ENCODE peak calls at places on chromosomes 2 and 18, in five cellular contexts. F is A549; N is right lobe of liver; J is CD4-positive, alpha-beta memory T cell; H is neuronal stem cell. Q is an unnamed sample.

GRCh38 chr18:2442006-2442405 is 129.3 kb downstream of the METTL4 start:
- DNase-seq in J (no peak), N (no peak), F (no peak), H (no peak), Q (no peak)

GRCh38 chr2:215931256-215931903 is 82.0 kb downstream of the MREG start:
- DNase-seq in F (peak; percentile 48), H (peak; percentile 84), N (no peak), J (peak; percentile 39), Q (no peak)

GRCh38 chr2:2698182-2699116 is 367.4 kb upstream of the MYT1L start:
- DNase-seq in F (peak; percentile 33), H (no peak), J (no peak), N (no peak), Q (peak; percentile 36)

GRCh38 chr2:195672674-195673073 is 15.6 kb downstream of the SLC39A10 start:
- DNase-seq in H (no peak), N (no peak), F (no peak), J (no peak), Q (no peak)

GRCh38 chr2:201149064-201149820 is 33.3 kb downstream of the CFLAR start:
- DNase-seq in J (no peak), F (peak; percentile 58), N (no peak), H (no peak), Q (no peak)

GRCh38 chr2:161771148-161771547 is 146.9 kb downstream of the SLC4A10 start:
- DNase-seq in H (no peak), N (no peak), F (no peak), J (no peak), Q (no peak)

GRCh38 chr2:156147594-156148330 is 184.8 kb downstream of the NR4A2 start:
- DNase-seq in N (no peak), H (no peak), F (no peak), J (no peak), Q (no peak)

GRCh38 chr2:75375646-75376582 is 176.6 kb upstream of the TACR1 start:
- DNase-seq in H (no peak), J (no peak), F (no peak), N (no peak), Q (no peak)

GRCh38 chr2:107645586-107645985 is 181.1 kb upstream of the RGPD4 start:
- DNase-seq in F (no peak), N (no peak), J (no peak), H (no peak), Q (no peak)

GRCh38 chr2:136013962-136014361 is 28.5 kb upstream of the DARS1 start:
- DNase-seq in F (no peak), N (no peak), H (no peak), J (no peak), Q (no peak)

GRCh38 chr2:106781196-106781595 is 104.8 kb downstream of the ST6GAL2 start:
- DNase-seq in J (no peak), F (no peak), N (no peak), H (no peak), Q (no peak)

GRCh38 chr2:129296401-129297343 is 682.8 kb upstream of the RAB6C start:
- DNase-seq in N (no peak), F (no peak), H (no peak), J (no peak), Q (no peak)

GRCh38 chr2:48799605-48800004 is 44.1 kb upstream of the LHCGR start:
- DNase-seq in N (no peak), F (no peak), J (no peak), H (no peak), Q (no peak)

GRCh38 chr2:219626540-219626939 is 890 bp upstream of the SLC4A3 start:
- DNase-seq in H (no peak), N (no peak), F (no peak), J (no peak), Q (no peak)

GRCh38 chr2:96267159-96267971 is 1.3 kb downstream of the CIAO1 start:
- DNase-seq in F (peak; percentile 39), N (no peak), H (no peak), J (peak; percentile 42), Q (no peak)

GRCh38 chr2:241771286-241772062 is 5.1 kb upstream of the GAL3ST2 start:
- DNase-seq in F (no peak), J (no peak), H (peak; percentile 57), N (no peak), Q (peak; percentile 63)

GRCh38 chr2:11697103-11697871 is 27.3 kb upstream of the NTSR2 start:
- DNase-seq in J (no peak), H (no peak), F (peak; percentile 32), N (no peak), Q (no peak)

GRCh38 chr2:154697422-154698237 is 865 bp upstream of the KCNJ3 start:
- DNase-seq in H (peak; percentile 46), F (no peak), J (no peak), N (peak; percentile 69), Q (no peak)

GRCh38 chr2:20617892-20618467 is 32.9 kb downstream of the HS1BP3 start:
- DNase-seq in H (no peak), F (peak; percentile 90), N (peak; percentile 98), J (no peak), Q (peak; percentile 89)

GRCh38 chr18:70415823-70416488 is 127.1 kb downstream of the SOCS6 start:
- DNase-seq in N (no peak), H (no peak), F (no peak), J (no peak), Q (no peak)

GRCh38 chr2:204452464-204453023 is 92.7 kb upstream of the PARD3B start:
- DNase-seq in N (no peak), F (peak; percentile 58), H (peak; percentile 77), J (no peak), Q (peak; percentile 66)

GRCh38 chr2:241933175-241933911 is 63.8 kb downstream of the RTP5 start:
- DNase-seq in N (no peak), H (no peak), F (no peak), J (no peak), Q (no peak)

GRCh38 chr2:30444283-30444682 is 2.8 kb upstream of the LCLAT1 start:
- DNase-seq in N (no peak), F (no peak), J (no peak), H (no peak), Q (no peak)

GRCh38 chr2:160156665-160157064 is 43.4 kb downstream of the ITGB6 start:
- DNase-seq in N (no peak), F (no peak), J (no peak), H (no peak), Q (no peak)

GRCh38 chr2:104872034-104872865 is 18.3 kb downstream of the POU3F3 start:
- DNase-seq in N (no peak), F (no peak), J (no peak), H (peak; percentile 37), Q (no peak)

GRCh38 chr2:172512810-172513523 is 42.9 kb upstream of the PDK1 start:
- DNase-seq in H (no peak), F (no peak), J (no peak), N (no peak), Q (no peak)

DNA sequence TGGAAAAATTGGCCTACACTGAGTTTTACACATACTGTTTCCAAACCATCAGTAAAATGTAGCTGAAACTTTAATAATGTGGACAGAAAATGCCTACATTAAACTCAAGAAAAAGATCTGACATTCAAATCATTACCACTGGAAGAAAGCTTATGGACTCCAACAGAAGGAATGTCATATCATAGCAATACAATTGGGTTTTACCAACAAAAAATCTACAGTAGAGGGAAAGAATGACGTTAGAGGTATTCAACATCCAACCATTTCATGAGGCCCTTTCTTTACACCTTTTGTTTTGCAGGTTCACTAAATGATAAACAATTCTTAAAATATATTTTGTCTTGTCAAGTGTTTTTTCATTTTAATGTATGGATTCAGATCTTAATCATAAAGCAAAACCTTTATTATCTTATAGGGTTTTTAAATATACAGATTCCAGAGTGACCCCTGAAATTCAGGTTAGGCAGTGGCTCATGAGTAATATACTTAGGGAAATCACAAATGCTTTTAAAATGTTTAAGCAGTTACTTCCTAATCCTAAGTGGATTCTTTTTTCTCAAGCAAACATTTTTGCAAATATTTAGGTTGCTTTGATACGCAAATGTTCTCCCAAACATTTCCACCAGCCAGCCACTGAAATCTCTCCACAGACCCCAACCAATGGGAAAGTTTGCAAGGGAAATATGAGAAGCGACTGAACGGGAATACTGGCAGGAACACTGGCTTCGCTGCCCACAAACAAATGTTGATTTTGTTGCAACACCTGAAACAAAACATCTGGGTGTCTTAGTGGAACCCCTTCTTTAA is 168.7 kb downstream of the TCF4 start:
- DNase-seq in N (no peak), F (no peak), H (no peak), J (no peak), Q (no peak)
- H3K4me1 ChIP-seq in N (no peaks in the 10 kb centered on the region), F (no peaks in the 10 kb centered on the region), H (peaks cover 18% of the 10 kb centered on the region), J (no peaks in the 10 kb centered on the region), Q (peaks cover 8% of the 10 kb centered on the region)

DNA sequence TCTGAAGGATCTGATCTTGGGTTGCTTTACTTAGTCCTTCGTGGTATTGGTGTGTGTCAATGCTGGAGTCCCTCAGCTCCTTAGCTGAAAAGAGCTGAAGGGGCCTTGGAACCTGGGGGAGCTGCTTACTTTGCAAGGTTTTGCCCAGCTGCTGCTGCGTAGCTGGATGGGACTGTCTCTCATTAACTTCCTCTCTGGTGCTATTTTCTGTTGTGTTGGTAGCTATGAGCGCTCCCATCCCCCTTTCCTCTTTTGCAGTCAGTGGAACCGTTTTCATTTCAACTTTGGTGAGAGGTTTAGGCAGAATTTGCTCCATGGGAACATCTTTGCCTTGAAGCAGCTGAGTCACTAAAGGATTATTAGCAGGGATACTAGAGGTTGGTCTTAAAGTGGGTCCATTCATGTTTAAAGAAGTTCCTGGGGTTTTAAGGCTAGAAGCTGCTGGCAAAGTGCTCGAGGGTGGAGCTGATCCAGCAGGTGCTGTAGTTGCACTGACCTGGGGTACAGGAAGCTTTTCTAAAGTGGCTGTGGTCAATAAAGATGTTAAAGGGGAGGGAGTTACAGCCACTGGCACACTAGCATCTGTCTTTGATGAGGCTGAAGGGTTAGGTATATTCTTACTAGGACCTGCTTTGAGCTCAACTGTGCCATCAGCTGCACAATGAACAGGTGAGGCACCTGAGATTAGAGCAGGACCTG is 69.9 kb upstream of the DTNB start:
- DNase-seq in F (no peak), N (no peak), J (no peak), H (no peak), Q (no peak)
- H3K27ac ChIP-seq in F (no peak overlapping the region), N (no peak overlapping the region), J (no peak overlapping the region), H (no peak overlapping the region), Q (no peak overlapping the region)

DNA sequence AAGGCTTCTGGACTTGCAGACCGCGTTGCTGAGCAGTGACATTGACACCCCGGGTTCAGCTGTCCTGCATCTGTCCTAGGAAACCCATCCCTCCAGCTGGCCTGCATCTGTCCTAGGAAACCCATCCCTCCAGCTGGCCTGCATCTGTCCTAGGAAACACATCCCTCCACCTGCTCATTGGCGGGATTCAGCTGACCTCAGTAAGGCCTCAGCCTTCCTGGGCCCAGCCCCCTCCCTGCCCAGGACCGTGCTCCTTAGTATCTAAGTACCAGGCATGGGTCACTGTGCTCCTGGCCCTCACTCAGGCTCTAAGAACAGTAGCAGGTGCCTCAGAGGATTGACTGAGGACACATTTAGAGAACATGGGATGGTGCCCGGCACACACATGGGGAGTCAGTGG is 1.2 kb downstream of the MLPH start:
- DNase-seq in N (no peak), J (no peak), H (no peak), F (no peak), Q (no peak)
- H3K4me1 ChIP-seq in N (no peaks in the 10 kb centered on the region), J (no peaks in the 10 kb centered on the region), H (peaks cover 2% of the 10 kb centered on the region), F (peaks cover 63% of the 10 kb centered on the region), Q (peaks cover 30% of the 10 kb centered on the region)

GRCh38 chr18:51070545-51070944 is 40.5 kb downstream of the SMAD4 start:
- DNase-seq in N (no peak), F (no peak), J (no peak), H (no peak), Q (no peak)
- H3K27ac ChIP-seq in N (no peak overlapping the region), F (no peak overlapping the region), J (no peak overlapping the region), H (no peak overlapping the region), Q (peak overlapping the region; percentile 77)

GRCh38 chr2:233976087-233976486 is 58.9 kb downstream of the TRPM8 start:
- DNase-seq in N (no peak), F (no peak), J (no peak), H (no peak), Q (no peak)
- H3K4me1 ChIP-seq in N (no peaks in the 10 kb centered on the region), F (peaks cover 76% of the 10 kb centered on the region), J (peaks cover 24% of the 10 kb centered on the region), H (peaks cover 3% of the 10 kb centered on the region), Q (peaks cover 29% of the 10 kb centered on the region)

GRCh38 chr2:233334915-233335314 is 19.4 kb upstream of the DGKD start:
- DNase-seq in H (no peak), N (no peak), F (no peak), J (no peak), Q (no peak)
- H3K27ac ChIP-seq in H (no peak overlapping the region), N (no peak overlapping the region), F (no peak overlapping the region), J (no peak overlapping the region), Q (no peak overlapping the region)

Q was measured in RWPE2.